ENCODE peak calls at places on chromosomes 13 and 19, in ten cellular contexts. T, N, C, V, Q, M, R, A, O and F are unnamed samples. For H3K27me3, the result is how much of the 10 kb centered on the place peaks cover.

GRCh38 chr19:38711726-38712153 is 32.5 kb downstream of the CAPN12 start:
- DNase-seq in T (no peak), N (peak), C (peak), V (no peak), Q (peak), M (no peak), R (peak), A (peak), O (no peak), F (no peak)

GRCh38 chr19:38710928-38711725 is 33.1 kb downstream of the CAPN12 start:
- DNase-seq in T (no peak), N (no peak), C (no peak), V (no peak), Q (no peak), M (no peak), R (no peak), A (peak), O (no peak), F (no peak)

GRCh38 chr19:53947624-53948023 is 15.1 kb upstream of the CACNG8 start:
- DNase-seq in T (no peak), N (no peak), C (no peak), V (peak), Q (peak), M (peak), R (no peak), A (no peak), O (no peak), F (peak)

GRCh38 chr19:46254776-46255175 is 25.2 kb downstream of the IGFL1 start:
- DNase-seq in T (no peak), N (no peak), C (no peak), V (no peak), Q (no peak), M (no peak), R (no peak), A (peak), O (no peak), F (no peak)

GRCh38 chr19:57813919-57814504 is 701 bp downstream of the ZNF552 start:
- DNase-seq in T (peak), N (no peak), C (no peak), V (no peak), Q (peak), M (peak), R (no peak), A (peak), O (no peak), F (no peak)

GRCh38 chr19:7679017-7679720 is 1.5 kb upstream of the TRAPPC5 start:
- DNase-seq in T (no peak), N (no peak), C (no peak), V (no peak), Q (no peak), M (no peak), R (no peak), A (no peak), O (no peak), F (peak)

GRCh38 chr19:18762125-18763023 is 28.7 kb downstream of the COMP start:
- DNase-seq in T (peak), N (peak), C (peak), V (no peak), Q (peak), M (no peak), R (peak), A (peak), O (peak), F (peak)

GRCh38 chr19:8477889-8478288 is 24.6 kb downstream of the PRAM1 start:
- DNase-seq in T (no peak), N (no peak), C (no peak), V (no peak), Q (no peak), M (no peak), R (no peak), A (no peak), O (no peak), F (no peak)

GRCh38 chr13:101035119-101035620 is 360.6 kb upstream of the TMTC4 start:
- DNase-seq in T (no peak), N (no peak), C (no peak), V (no peak), Q (no peak), M (no peak), R (no peak), A (no peak), O (no peak), F (no peak)

GRCh38 chr19:39422020-39422419 is 9.6 kb downstream of the PLEKHG2 start:
- DNase-seq in T (no peak), N (no peak), C (no peak), V (no peak), Q (no peak), M (no peak), R (no peak), A (no peak), O (no peak), F (no peak)

GRCh38 chr13:86282450-86282849 is 483.2 kb upstream of the SLITRK6 start:
- DNase-seq in T (no peak), N (no peak), C (no peak), V (no peak), Q (no peak), M (no peak), R (no peak), A (no peak), O (no peak), F (no peak)

GRCh38 chr13:103898481-103898880 is 832.3 kb upstream of the SLC10A2 start:
- DNase-seq in T (no peak), N (no peak), C (no peak), V (no peak), Q (no peak), M (no peak), R (no peak), A (no peak), O (no peak), F (peak)

GRCh38 chr13:42615691-42616090 is 41.7 kb downstream of the TNFSF11 start:
- DNase-seq in T (peak), N (no peak), C (no peak), V (no peak), Q (no peak), M (no peak), R (no peak), A (peak), O (no peak), F (no peak)

GRCh38 chr13:70568571-70568970 is 460.3 kb upstream of the KLHL1 start:
- DNase-seq in T (peak), N (no peak), C (no peak), V (peak), Q (peak), M (peak), R (no peak), A (peak), O (no peak), F (no peak)

GRCh38 chr19:36257512-36257876 is 42.6 kb downstream of the ZNF146 start:
- DNase-seq in T (no peak), N (no peak), C (no peak), V (no peak), Q (peak), M (no peak), R (no peak), A (no peak), O (no peak), F (no peak)

GRCh38 chr19:21468791-21469190 is 36.6 kb upstream of the ZNF429 start:
- DNase-seq in T (no peak), N (no peak), C (no peak), V (peak), Q (no peak), M (no peak), R (no peak), A (no peak), O (no peak), F (no peak)

DNA sequence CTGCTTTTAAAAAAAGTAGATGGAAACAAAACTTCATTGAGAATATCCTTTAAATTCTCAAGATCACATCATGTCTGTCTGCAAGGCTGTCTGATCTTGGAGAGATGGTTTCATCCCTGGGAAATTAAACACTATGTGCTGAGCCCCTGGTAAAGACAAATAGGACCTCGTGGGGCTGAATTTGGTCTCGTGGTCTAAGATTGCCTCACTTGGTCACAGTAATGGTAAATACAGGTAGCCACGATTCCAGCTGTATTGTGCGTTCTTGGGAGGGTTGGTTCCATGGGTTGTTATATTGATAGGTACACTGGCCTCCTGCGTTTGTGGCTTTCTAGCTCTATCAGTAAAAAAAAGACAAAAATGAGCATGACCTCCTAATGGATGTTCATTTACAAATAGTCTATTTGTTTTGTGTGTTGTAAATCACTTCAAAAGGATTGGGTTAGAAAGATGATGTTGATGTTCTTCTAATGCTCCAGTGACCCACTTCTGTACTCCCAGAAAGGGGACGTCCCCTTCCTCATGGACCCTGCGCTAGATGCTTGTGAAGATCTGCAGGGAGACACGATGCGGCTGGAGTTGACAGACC is 1.7 kb downstream of the CEBPG start:
- DNase-seq in T (no peak), N (no peak), C (no peak), V (no peak), Q (no peak), M (no peak), R (no peak), A (no peak), O (no peak), F (no peak)
- H3K27ac ChIP-seq in T (peak), N (peak), C (no peak), V (no peak), Q (no peak), M (no peak), R (peak), A (peak), O (no peak), F (no peak)

DNA sequence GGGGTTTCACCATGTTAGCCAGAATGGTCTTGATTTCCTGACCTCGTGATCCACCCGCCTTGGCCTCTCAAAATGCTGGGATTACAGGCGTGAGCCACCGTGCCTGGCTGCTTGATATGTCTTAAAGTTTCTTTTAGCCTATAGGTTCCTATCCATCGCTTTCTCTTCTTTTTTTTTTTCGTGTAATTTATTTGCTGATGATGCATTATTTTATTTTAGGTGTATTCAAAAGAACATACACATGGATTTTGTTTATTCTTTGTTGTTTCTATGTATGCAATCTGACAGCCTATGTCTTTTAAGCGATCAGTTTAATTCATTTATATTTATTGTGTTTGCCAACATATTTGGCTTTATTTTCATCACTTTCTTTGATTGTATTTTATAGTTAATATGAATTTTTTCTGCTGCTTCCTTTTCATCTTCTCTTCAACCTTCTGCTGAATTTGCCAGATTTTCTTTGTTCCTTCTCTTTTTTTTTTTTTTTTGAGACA is 26.0 kb upstream of the TNFAIP8L1 start:
- DNase-seq in T (no peak), N (no peak), C (no peak), V (no peak), Q (no peak), M (no peak), R (no peak), A (no peak), O (no peak), F (no peak)
- H3K27me3 ChIP-seq in T (under half), N (under half), C (under half), V (under half), Q (under half), M (under half), R (under half), A (under half), O (under half), F (under half)

GRCh38 chr19:10918359-10918758 is 10.1 kb downstream of the YIPF2 start:
- DNase-seq in T (no peak), N (no peak), C (no peak), V (no peak), Q (no peak), M (no peak), R (no peak), A (no peak), O (no peak), F (peak)

GRCh38 chr19:10912619-10913018 is 15.8 kb downstream of the YIPF2 start:
- DNase-seq in T (no peak), N (no peak), C (no peak), V (no peak), Q (no peak), M (no peak), R (no peak), A (no peak), O (no peak), F (no peak)

GRCh38 chr19:10913716-10914340 is 14.6 kb downstream of the YIPF2 start:
- DNase-seq in T (no peak), N (no peak), C (no peak), V (no peak), Q (no peak), M (no peak), R (no peak), A (no peak), O (no peak), F (no peak)

GRCh38 chr19:10916602-10917001 is 11.8 kb downstream of the YIPF2 start:
- DNase-seq in T (no peak), N (no peak), C (no peak), V (no peak), Q (no peak), M (no peak), R (no peak), A (no peak), O (no peak), F (no peak)

GRCh38 chr19:10915511-10916091 is 12.8 kb downstream of the YIPF2 start:
- DNase-seq in T (peak), N (no peak), C (no peak), V (no peak), Q (peak), M (no peak), R (no peak), A (peak), O (no peak), F (no peak)
- TF ChIP-seq CTCF in T (peak), N (no peak), C (no peak), V (no peak), Q (no peak), M (no peak), R (no peak), A (no peak), O (no peak), F (no peak)

GRCh38 chr19:35038623-35039512 is 2.7 kb upstream of the HPN start:
- DNase-seq in T (no peak), N (no peak), C (no peak), V (no peak), Q (no peak), M (no peak), R (no peak), A (no peak), O (no peak), F (peak)

GRCh38 chr19:35041548-35042055 is at the start of gene HPN:
- DNase-seq in T (peak), N (no peak), C (no peak), V (peak), Q (no peak), M (no peak), R (peak), A (no peak), O (no peak), F (peak)

GRCh38 chr19:35040826-35041547 is 534 bp upstream of the HPN start:
- DNase-seq in T (peak), N (peak), C (peak), V (peak), Q (peak), M (peak), R (peak), A (no peak), O (peak), F (peak)

GRCh38 chr19:35040474-35040825 is 1.1 kb upstream of the HPN start:
- DNase-seq in T (no peak), N (no peak), C (no peak), V (no peak), Q (no peak), M (no peak), R (no peak), A (no peak), O (no peak), F (no peak)

DNA sequence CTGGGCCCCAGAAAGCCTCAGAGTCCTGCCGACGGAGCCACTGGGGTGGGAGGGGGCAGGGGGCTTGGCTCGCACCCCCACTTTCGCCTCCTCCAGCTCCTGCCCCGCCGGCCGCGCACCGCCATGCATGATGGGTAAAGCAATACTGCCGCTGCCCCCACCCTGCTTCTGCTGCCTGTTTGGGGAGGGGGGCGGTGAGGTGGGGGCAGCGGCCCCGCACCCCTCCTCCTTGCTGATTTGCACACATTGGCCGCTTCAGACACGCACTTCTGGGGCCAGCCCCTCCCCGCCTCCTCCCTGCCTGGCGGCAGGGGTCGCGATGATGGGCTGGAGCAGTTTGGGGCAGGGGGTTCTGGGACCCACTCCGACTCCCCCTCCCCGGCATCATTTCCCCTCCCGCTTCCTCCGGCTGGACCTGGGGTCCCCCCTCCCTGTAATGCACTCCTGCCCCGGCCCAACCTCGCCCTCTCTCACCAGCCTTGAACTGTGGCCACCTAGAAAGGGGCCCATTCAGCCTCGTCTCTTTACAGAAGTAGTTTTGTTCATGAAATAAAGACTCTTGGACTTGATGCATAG is 1.6 kb upstream of the HPN start:
- DNase-seq in T (no peak), N (no peak), C (no peak), V (no peak), Q (no peak), M (no peak), R (no peak), A (no peak), O (no peak), F (no peak)
- H3K27ac ChIP-seq in T (peak), N (peak), C (peak), V (no peak), Q (peak), M (peak), R (peak), A (no peak), O (peak), F (peak)

GRCh38 chr13:46377554-46377953 is 9.5 kb downstream of the RUBCNL start:
- DNase-seq in T (no peak), N (no peak), C (no peak), V (no peak), Q (no peak), M (no peak), R (no peak), A (no peak), O (no peak), F (no peak)

GRCh38 chr13:46374710-46375109 is 12.3 kb downstream of the RUBCNL start:
- DNase-seq in T (no peak), N (no peak), C (no peak), V (no peak), Q (no peak), M (peak), R (no peak), A (no peak), O (no peak), F (no peak)

GRCh38 chr13:46372071-46372470 is 15.0 kb downstream of the RUBCNL start:
- DNase-seq in T (no peak), N (no peak), C (no peak), V (no peak), Q (no peak), M (no peak), R (no peak), A (no peak), O (no peak), F (peak)

GRCh38 chr13:46369506-46370268 is 17.4 kb downstream of the RUBCNL start:
- DNase-seq in T (peak), N (no peak), C (no peak), V (no peak), Q (peak), M (no peak), R (no peak), A (peak), O (no peak), F (no peak)

DNA sequence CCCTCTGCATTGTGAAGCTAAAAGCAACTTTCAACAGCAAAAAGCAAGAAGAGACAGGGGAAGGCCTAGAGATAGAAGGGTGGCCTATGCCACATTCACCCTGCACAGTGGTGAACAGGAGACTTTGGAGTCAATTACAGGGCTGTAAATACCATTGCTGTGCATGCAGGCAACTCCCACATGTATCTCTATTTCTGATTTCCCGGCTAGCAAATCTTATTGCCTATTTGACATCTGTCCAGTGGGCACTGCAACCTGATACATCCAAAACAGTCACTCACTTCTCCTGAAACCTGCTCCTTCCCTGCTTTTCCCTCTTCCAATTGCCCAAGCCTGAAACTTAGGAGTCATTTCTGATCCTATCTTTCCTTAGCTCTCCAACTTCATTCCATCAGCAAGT is 13.4 kb downstream of the RUBCNL start:
- DNase-seq in T (peak), N (no peak), C (no peak), V (no peak), Q (no peak), M (no peak), R (no peak), A (no peak), O (no peak), F (no peak)
- H3K27me3 ChIP-seq in T (under half), N (under half), C (under half), V (under half), Q (under half), M (under half), R (under half), A (under half), O (under half), F (under half)

DNA sequence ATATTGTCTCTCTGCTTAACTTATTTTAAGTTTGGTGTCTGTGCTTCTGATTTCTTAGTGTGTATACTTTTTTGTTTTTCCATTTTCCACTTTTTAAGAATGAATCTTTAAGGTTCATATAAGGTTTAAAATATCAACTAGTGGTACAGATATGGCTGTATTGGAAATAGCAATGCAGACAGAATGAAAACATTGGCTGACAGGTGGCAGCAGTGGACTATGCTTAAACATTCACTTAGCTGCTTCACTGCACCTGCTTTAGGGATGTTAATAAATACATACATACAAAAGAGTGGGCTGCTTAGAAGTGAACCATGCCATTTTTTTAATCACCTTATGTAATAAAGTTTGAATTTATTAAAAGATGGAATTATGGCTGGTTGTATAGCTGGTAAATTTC is 27.3 kb downstream of the TM9SF2 start:
- DNase-seq in T (peak), N (no peak), C (no peak), V (peak), Q (peak), M (no peak), R (no peak), A (no peak), O (no peak), F (peak)
- TF ChIP-seq CTCF in T (peak), N (no peak), C (no peak), V (peak), Q (peak), M (peak), R (no peak), A (peak), O (peak), F (peak)

GRCh38 chr19:42412661-42413076 is 14.5 kb downstream of the LIPE start:
- DNase-seq in T (no peak), N (no peak), C (no peak), V (no peak), Q (no peak), M (no peak), R (no peak), A (no peak), O (no peak), F (no peak)
- H3K27ac ChIP-seq in T (no peak), N (no peak), C (no peak), V (no peak), Q (no peak), M (no peak), R (no peak), A (no peak), O (no peak), F (no peak)

DNA sequence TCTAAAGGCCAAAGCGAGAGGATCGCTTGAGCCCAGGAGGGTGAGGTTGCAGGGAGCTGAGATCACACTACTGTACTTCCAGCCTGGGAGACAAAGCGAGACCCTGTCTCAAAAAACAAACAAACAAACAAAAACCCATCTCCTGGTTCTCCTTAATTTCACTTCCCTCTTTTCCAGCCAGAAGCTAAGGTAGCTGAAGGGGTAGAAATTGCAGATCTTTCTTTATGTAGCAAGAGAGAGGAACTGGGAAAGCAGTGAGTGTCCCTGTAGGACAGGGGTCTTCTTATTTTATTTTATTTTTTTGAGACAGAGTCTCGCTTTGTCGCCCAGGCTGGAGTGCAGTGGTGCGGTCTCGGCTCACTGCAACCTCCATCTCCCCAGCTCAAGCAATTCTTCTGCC is 4.5 kb upstream of the TSPAN16 start:
- DNase-seq in T (no peak), N (no peak), C (no peak), V (no peak), Q (no peak), M (no peak), R (no peak), A (no peak), O (no peak), F (no peak)
- H3K27me3 ChIP-seq in T (under half), N (under half), C (under half), V (under half), Q (under half), M (under half), R (under half), A (under half), O (under half), F (under half)